ENCODE peak calls at places on chromosomes 13 and 19, in eight cellular contexts. I is A549, A is stomach, O is K562, M is tibial nerve, F is suprapubic skin, N is SK-N-SH, G is esophagus muscularis mucosa. J is an unnamed sample.
A peak's percentile ranks its signal among the peaks of the same experiment; 100 is the strongest.

GRCh38 chr13:98368019-98368418 is 190.9 kb upstream of the RNF113B start:
- DNase-seq in I (no peak), A (no peak), O (no peak), M (no peak), F (no peak), N (no peak), G (no peak), J (no peak)

GRCh38 chr19:30148039-30148438 is 206.0 kb downstream of the URI1 start:
- DNase-seq in I (peak; percentile 95), A (no peak), O (no peak), M (no peak), F (no peak), N (no peak), G (no peak), J (no peak)

GRCh38 chr19:9945319-9945966 is 9.1 kb upstream of the OLFM2 start:
- DNase-seq in I (no peak), A (peak; percentile 41), O (peak; percentile 74), M (peak; percentile 78), F (peak; percentile 92), N (peak; percentile 78), G (peak; percentile 93), J (peak; percentile 91)

GRCh38 chr19:55255618-55256423 is 3.0 kb downstream of the PPP6R1 start:
- DNase-seq in I (peak; percentile 85), A (peak; percentile 46), O (peak; percentile 37), M (no peak), F (peak; percentile 59), N (no peak), G (no peak), J (no peak)

GRCh38 chr13:26038931-26039475 is 12.8 kb downstream of the SHISA2 start:
- DNase-seq in I (no peak), A (no peak), O (no peak), M (no peak), F (no peak), N (no peak), G (peak; percentile 90), J (no peak)

GRCh38 chr13:112790735-112791641 is 101.2 kb downstream of the ATP11A start:
- DNase-seq in I (no peak), A (peak; percentile 18), O (no peak), M (no peak), F (peak; percentile 65), N (no peak), G (no peak), J (no peak)

GRCh38 chr19:16325161-16325527 is 518 bp downstream of the KLF2 start:
- DNase-seq in I (no peak), A (no peak), O (peak; percentile 58), M (no peak), F (no peak), N (peak; percentile 65), G (no peak), J (peak; percentile 42)

GRCh38 chr13:113978741-113979481 is 5.0 kb upstream of the C13orf46 start:
- DNase-seq in I (no peak), A (peak; percentile 75), O (no peak), M (no peak), F (peak; percentile 77), N (no peak), G (no peak), J (no peak)

GRCh38 chr19:48444933-48445194 is 919 bp upstream of the GRWD1 start:
- DNase-seq in I (no peak), A (no peak), O (no peak), M (no peak), F (no peak), N (no peak), G (no peak), J (no peak)

GRCh38 chr13:51861728-51862300 is at the start of gene CCDC70:
- DNase-seq in I (no peak), A (no peak), O (peak; percentile 37), M (no peak), F (no peak), N (no peak), G (peak; percentile 75), J (no peak)

GRCh38 chr13:73708393-73708985 is 425.7 kb downstream of the KLF12 start:
- DNase-seq in I (peak; percentile 33), A (peak; percentile 45), O (peak; percentile 31), M (peak; percentile 17), F (no peak), N (peak; percentile 54), G (no peak), J (no peak)

GRCh38 chr19:47542030-47542475 is 27.2 kb upstream of the NAPA start:
- DNase-seq in I (no peak), A (no peak), O (no peak), M (no peak), F (no peak), N (peak; percentile 56), G (no peak), J (no peak)

GRCh38 chr19:35060160-35060855 is 18.8 kb downstream of the HPN start:
- DNase-seq in I (no peak), A (no peak), O (no peak), M (no peak), F (no peak), N (no peak), G (no peak), J (no peak)

GRCh38 chr13:77381059-77381458 is 54.2 kb upstream of the MYCBP2 start:
- DNase-seq in I (no peak), A (no peak), O (no peak), M (no peak), F (no peak), N (no peak), G (no peak), J (no peak)

GRCh38 chr19:7928741-7929701 is 3.1 kb upstream of the CTXN1 start:
- DNase-seq in I (peak; percentile 43), A (no peak), O (peak; percentile 70), M (peak; percentile 48), F (peak; percentile 79), N (peak; percentile 91), G (no peak), J (peak; percentile 74)

GRCh38 chr13:91024157-91024792 is 323.2 kb upstream of the MIR17HG start:
- DNase-seq in I (no peak), A (no peak), O (no peak), M (no peak), F (no peak), N (no peak), G (no peak), J (no peak)

GRCh38 chr19:48064509-48064908 is 20.6 kb upstream of the CABP5 start:
- DNase-seq in I (no peak), A (no peak), O (no peak), M (no peak), F (no peak), N (no peak), G (no peak), J (no peak)

GRCh38 chr13:23618341-23618740 is 48.1 kb downstream of the TNFRSF19 start:
- DNase-seq in I (peak; percentile 21), A (no peak), O (no peak), M (no peak), F (no peak), N (no peak), G (no peak), J (no peak)

GRCh38 chr19:55536951-55537740 is at the start of gene SBK2:
- DNase-seq in I (no peak), A (no peak), O (peak; percentile 54), M (no peak), F (no peak), N (peak; percentile 95), G (no peak), J (no peak)

GRCh38 chr19:31364956-31365355 is 15.7 kb upstream of the TSHZ3 start:
- DNase-seq in I (no peak), A (no peak), O (no peak), M (no peak), F (no peak), N (no peak), G (no peak), J (no peak)

GRCh38 chr19:38209671-38210457 is 14.2 kb downstream of the DPF1 start:
- DNase-seq in I (no peak), A (peak; percentile 49), O (no peak), M (peak; percentile 66), F (peak; percentile 85), N (peak; percentile 79), G (peak; percentile 95), J (peak; percentile 95)
- TF ChIP-seq EP300 in I (no peak), A (no peak), O (no peak), M (peak; percentile 80), F (no peak), N (no peak), G (no peak), J (no peak)

GRCh38 chr13:97238883-97239282 is 16.8 kb downstream of the MBNL2 start:
- DNase-seq in I (no peak), A (no peak), O (no peak), M (no peak), F (no peak), N (no peak), G (no peak), J (no peak)
- H3K4me1 ChIP-seq in I (peaks cover 66% of the 10 kb centered on the region), A (peaks cover 99% of the 10 kb centered on the region), O (no peaks in the 10 kb centered on the region), M (peaks cover 76% of the 10 kb centered on the region), F (peaks cover 88% of the 10 kb centered on the region), N (peaks cover 29% of the 10 kb centered on the region), G (peaks cover 100% of the 10 kb centered on the region), J (peaks cover 22% of the 10 kb centered on the region)

GRCh38 chr19:44625531-44626066 is 12.2 kb downstream of the IGSF23 start:
- DNase-seq in I (no peak), A (no peak), O (no peak), M (no peak), F (no peak), N (no peak), G (no peak), J (no peak)
- H3K27ac ChIP-seq in I (peak overlapping the region; percentile 89), A (no peak overlapping the region), O (no peak overlapping the region), M (no peak overlapping the region), F (no peak overlapping the region), N (peak overlapping the region; percentile 78), G (no peak overlapping the region), J (no peak overlapping the region)

GRCh38 chr19:919157-920050 is 2.3 kb downstream of the KISS1R start:
- DNase-seq in I (no peak), A (no peak), O (no peak), M (no peak), F (no peak), N (no peak), G (no peak), J (no peak)

GRCh38 chr19:920051-920857 is 3.1 kb downstream of the KISS1R start:
- DNase-seq in I (no peak), A (no peak), O (no peak), M (no peak), F (no peak), N (no peak), G (no peak), J (no peak)

GRCh38 chr19:918152-918437 is 962 bp downstream of the KISS1R start:
- DNase-seq in I (no peak), A (no peak), O (no peak), M (no peak), F (no peak), N (no peak), G (no peak), J (no peak)

GRCh38 chr19:917323-918151 is at the start of gene KISS1R:
- DNase-seq in I (peak; percentile 51), A (peak; percentile 44), O (peak; percentile 81), M (no peak), F (no peak), N (peak; percentile 84), G (no peak), J (no peak)

DNA sequence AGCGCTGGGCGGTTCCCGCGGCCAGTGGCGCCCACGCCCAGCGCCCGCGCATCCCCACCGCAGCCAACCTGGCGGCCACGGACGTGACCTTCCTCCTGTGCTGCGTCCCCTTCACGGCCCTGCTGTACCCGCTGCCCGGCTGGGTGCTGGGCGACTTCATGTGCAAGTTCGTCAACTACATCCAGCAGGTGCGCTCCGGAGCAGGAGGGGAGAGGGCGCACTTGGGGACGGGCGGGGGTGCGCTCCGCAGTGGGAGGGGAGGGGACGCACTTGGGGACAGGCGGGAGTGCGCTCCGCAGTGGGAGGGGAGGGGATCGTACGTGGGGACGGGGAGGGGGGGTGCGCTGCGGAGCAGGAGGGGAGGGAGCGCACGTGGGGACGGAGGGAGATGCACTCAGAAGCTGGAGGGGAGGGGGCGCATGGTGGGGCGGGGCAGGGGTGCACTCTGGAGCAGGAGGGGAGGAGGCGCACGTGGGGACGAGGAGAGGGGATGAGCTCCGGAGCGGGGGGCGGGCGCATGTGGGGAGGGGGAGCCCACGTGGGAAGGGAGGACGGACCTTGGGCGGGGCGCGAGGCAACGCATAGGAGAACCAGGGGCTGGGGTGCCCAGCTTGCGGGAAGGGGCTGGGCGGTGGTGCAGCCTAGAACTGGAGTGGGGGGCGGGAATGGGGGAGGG is 1.5 kb downstream of the KISS1R start:
- DNase-seq in I (no peak), A (no peak), O (no peak), M (no peak), F (no peak), N (no peak), G (no peak), J (no peak)
- TF ChIP-seq EP300 in I (no peak), A (no peak), O (no peak), M (no peak), F (no peak), N (no peak), G (no peak), J (no peak)